ENCODE peak calls at places on chromosomes 1 and 21, in four cellular contexts. U, A, I and X are unnamed samples.

GRCh38 chr21:17387030-17387617 is 125.7 kb upstream of the CXADR start:
- DNase-seq in U (peak; percentile 1), A (peak; percentile 75), I (peak; percentile 43), X (peak; percentile 62)

GRCh38 chr21:33403128-33403785 is at the start of gene IFNGR2:
- DNase-seq in U (no peak), A (no peak), I (peak; percentile 92), X (peak; percentile 70)

GRCh38 chr21:24941316-24942185 is 665.7 kb downstream of the MRPL39 start:
- DNase-seq in U (no peak), A (no peak), I (no peak), X (no peak)

GRCh38 chr1:204826970-204827369 is 43.7 kb upstream of the NFASC start:
- DNase-seq in U (no peak), A (peak; percentile 27), I (peak; percentile 68), X (peak; percentile 36)

GRCh38 chr1:19472174-19472573 is 13.2 kb downstream of the CAPZB start:
- DNase-seq in U (no peak), A (no peak), I (no peak), X (no peak)

GRCh38 chr1:66265796-66266195 is 268.2 kb upstream of the SGIP1 start:
- DNase-seq in U (no peak), A (no peak), I (no peak), X (no peak)

GRCh38 chr1:25871704-25872494 is 3.6 kb downstream of the PAQR7 start:
- DNase-seq in U (no peak), A (no peak), I (no peak), X (no peak)

GRCh38 chr1:180571832-180572636 is 13.3 kb downstream of the OVAAL start:
- DNase-seq in U (no peak), A (no peak), I (peak; percentile 23), X (no peak)

GRCh38 chr1:38076455-38076854 is 29.9 kb upstream of the POU3F1 start:
- DNase-seq in U (no peak), A (no peak), I (no peak), X (no peak)

DNA sequence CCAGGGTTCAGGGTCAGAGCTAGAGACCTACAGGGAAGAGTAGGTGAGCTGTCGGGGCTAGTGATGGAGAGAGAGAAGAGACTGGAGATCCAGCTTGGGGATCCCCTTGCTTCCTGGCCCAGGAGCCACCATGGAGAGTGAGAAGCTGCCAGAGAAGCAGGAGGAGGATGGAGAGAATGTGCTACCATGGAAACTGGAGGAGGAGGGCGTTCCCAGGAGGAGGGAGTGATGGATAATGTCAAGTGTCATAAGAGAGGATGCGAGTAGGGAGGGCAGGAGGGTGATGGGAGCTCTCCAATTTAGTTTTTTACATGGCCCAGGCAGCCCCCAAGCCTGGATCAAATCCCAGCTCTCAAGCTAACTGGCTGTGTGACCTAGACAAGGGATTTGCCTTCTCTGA is 46.5 kb upstream of the EPB41 start:
- DNase-seq in U (no peak), A (no peak), I (no peak), X (no peak)
- TF ChIP-seq FOXK2 in U (no peak), A (no peak), I (no peak), X (no peak)

GRCh38 chr1:209659909-209660308 is 7.7 kb upstream of the LAMB3 start:
- DNase-seq in U (no peak), A (no peak), I (no peak), X (no peak)
- TF ChIP-seq FOXK2 in U (no peak), A (no peak), I (no peak), X (no peak)

DNA sequence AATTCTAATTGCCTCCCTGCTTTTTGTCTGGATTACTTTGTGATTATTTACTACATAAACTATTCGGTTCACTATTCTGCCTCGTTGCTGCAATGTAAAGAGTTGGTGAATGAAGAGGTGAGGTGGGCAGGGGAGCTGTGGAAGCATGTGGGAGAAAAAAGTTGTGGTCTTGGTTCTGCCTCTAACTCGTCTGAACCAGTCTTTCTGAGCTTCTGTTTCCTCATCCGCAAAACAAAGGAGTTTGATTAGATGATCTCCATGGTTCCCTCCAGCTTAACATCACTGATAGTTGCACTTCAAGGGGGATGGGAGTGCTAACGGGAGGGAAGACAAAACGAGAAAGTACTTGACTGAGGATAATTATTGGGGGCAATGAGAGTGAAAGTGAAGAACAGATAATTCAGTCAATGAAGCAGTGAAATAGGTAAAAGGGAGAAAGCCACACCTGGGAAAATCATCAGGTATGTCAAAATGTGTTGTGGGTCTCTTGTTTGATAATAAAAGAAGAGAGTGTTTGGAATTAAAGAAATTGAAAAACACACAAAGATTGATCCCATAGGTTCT is 26.2 kb upstream of the UHMK1 start:
- DNase-seq in U (no peak), A (no peak), I (no peak), X (no peak)
- TF ChIP-seq FOXK2 in U (no peak), A (no peak), I (no peak), X (no peak)

GRCh38 chr1:9438431-9439073 is 100.7 kb upstream of the SLC25A33 start:
- DNase-seq in U (no peak), A (peak; percentile 91), I (no peak), X (no peak)
- TF ChIP-seq FOXK2 in U (no peak), A (peak; percentile 64), I (no peak), X (no peak)

DNA sequence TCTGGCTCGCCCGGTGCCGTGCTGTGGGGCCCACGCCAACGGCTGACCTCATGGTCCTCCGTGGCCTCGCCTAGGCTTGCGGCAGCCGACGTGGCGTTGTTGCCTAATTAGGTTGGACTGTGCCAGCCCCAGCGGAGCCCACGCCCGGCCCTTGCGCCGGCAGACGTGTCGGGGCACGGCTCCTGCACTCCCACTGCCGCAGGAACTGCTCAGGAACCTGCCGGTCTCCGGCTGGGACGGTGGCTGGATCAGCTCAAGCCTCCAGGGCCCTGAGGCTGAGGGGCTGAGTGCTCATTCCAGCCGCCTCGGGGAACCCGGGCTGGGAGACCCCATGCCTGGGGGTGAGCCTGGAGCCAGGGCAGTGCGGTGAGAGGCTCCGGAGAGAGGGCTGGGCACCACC is 16.1 kb upstream of the PEX10 start:
- DNase-seq in U (no peak), A (no peak), I (no peak), X (no peak)
- TF ChIP-seq FOXK2 in U (no peak), A (no peak), I (no peak), X (no peak)

DNA sequence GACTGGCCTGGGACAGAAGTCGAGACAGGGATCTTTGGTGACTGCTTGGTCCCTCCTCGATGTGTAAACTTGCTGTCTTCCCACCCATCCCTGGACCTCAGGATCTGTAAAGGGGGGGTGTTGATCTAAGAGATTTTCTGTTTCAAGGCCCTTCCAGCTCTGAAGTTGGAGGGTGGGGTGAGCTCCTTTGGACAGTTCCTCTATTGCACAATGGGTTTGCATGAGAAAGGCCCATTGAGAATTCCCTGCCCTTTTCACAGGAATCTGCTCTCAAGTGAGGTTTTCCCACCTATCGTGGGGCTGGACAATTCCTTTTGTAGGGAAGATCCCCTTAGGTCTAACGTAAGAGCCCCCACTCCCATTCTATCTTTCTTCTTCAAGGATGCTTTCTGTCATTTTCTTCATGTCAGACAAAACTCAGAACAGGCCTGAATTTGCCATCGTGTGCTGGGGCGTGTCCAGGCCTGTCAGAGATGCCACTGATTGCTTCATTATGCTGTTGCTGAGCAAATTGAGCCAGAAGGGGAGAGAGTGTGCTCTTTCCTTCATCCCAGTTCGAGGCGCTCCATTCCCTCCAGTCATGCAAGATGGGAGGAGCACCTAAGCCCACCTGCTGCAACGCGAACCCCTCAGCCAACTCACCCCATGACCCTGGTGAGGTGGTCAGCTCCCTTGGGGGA is 149.9 kb upstream of the IGSF21 start:
- DNase-seq in U (no peak), A (no peak), I (no peak), X (no peak)
- TF ChIP-seq FOXK2 in U (no peak), A (no peak), I (no peak), X (no peak)

DNA sequence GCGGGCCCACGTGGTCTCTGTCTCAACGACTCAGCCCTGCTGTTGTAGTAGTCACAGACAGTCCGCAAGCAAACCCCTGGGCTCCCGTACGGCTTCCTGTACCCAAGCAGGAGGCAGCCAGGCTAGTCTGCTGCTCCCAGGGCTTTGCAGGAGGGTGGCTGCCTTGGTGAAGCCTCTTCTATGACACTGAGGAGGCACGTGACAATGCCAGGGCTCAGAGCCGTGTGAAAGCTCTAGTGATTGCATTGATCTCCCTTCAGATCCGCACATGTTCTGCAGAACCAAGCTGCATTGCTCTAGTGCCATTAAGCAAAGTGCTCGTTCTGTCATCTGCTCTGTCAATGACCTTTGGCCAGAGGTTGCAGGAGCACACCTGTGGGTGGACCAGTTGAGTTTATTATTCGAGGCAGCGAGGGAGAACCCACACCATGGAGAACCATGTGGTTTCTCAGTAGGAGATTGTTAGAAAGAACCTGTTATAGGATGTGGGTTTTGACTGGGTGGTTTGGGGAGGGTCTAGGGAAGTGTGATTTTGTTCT is 18.0 kb downstream of the UMODL1 start:
- DNase-seq in U (no peak), A (no peak), I (no peak), X (no peak)
- TF ChIP-seq FOXK2 in U (no peak), A (no peak), I (no peak), X (no peak)

DNA sequence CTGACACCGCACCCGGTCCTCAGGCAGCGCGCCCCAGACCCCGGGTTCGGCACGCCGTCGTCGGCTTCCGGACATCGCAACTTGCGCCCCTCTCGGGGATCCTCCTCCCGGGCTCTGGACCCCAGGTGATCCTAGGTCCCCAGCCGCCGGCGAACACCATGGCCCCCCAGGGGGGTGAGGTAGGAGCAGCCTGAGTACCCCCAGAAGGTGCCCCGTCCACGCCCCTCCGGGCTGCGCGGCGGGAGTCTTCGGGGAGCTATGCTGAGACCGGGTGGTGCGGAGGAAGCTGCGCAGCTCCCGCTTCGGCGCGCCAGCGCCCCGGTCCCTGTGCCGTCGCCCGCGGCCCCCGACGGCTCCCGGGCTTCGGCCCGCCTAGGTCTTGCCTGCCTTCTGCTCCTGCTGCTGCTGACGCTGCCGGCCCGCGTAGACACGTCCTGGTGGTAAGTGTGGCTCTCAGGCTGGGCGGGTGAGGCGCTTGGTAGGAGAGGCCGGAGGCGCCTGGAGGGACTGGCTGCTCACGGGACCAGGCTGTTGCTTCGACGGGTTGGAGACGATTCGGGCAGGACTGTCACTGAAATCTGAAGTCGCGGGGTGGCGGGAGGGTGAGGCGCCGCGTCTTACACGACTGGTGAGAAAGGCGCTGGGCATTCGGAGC is 367 bp downstream of the WNT2B start:
- DNase-seq in U (no peak), A (no peak), I (no peak), X (no peak)
- TF ChIP-seq FOXK2 in U (no peak), A (no peak), I (no peak), X (no peak)

GRCh38 chr1:212949771-212950170 is 570 bp upstream of the VASH2 start:
- DNase-seq in U (no peak), A (no peak), I (no peak), X (no peak)
- TF ChIP-seq FOXK2 in U (no peak), A (no peak), I (no peak), X (no peak)

DNA sequence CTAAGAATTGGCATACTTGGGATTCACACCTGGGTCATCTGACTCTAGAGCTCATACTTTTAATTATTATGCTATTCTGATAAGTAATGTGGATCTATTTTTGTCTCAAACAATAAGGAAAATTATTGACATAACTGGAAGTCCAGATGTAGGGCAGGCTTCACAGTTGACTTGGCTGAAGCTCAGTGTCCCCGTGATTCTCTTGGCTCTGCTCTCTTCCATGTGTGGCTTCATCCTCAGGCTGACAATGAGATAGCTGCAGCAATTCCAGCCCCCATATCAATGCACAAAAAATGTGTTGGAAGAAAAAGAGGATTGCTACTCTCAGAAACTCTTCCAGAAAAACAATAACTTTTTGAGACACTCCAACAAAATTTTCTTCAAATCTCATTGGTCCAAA is 23.8 kb downstream of the HSD11B1 start:
- DNase-seq in U (no peak), A (no peak), I (no peak), X (no peak)
- TF ChIP-seq FOXK2 in U (no peak), A (no peak), I (no peak), X (no peak)